ENCODE peak calls at places on chromosomes 2 and 18, in eight cellular contexts. One of them, this sample, is unnamed.

GRCh38 chr2:239344857-239345216 is 56.0 kb downstream of the HDAC4 start:
- DNase-seq in psoas muscle: no peak
- DNase-seq in IMR-90: no peak
- DNase-seq in heart right ventricle: peak; percentile 58
- DNase-seq in K562: no peak
- DNase-seq in OCI-LY7: no peak
- DNase-seq in A549: no peak
- DNase-seq in cardiac muscle cell: no peak
- DNase-seq in this sample: no peak

GRCh38 chr18:23248826-23249225 is 113.5 kb downstream of the CABLES1 start:
- DNase-seq in OCI-LY7: no peak
- DNase-seq in A549: no peak
- DNase-seq in psoas muscle: no peak
- DNase-seq in IMR-90: no peak
- DNase-seq in cardiac muscle cell: no peak
- DNase-seq in heart right ventricle: no peak
- DNase-seq in K562: no peak
- DNase-seq in this sample: no peak

GRCh38 chr2:235066895-235067294 is 115.1 kb downstream of the SH3BP4 start:
- DNase-seq in heart right ventricle: no peak
- DNase-seq in OCI-LY7: no peak
- DNase-seq in psoas muscle: no peak
- DNase-seq in cardiac muscle cell: peak; percentile 47
- DNase-seq in A549: no peak
- DNase-seq in IMR-90: no peak
- DNase-seq in K562: no peak
- DNase-seq in this sample: no peak

GRCh38 chr2:65407240-65407639 is 25.2 kb downstream of the SPRED2 start:
- DNase-seq in A549: no peak
- DNase-seq in cardiac muscle cell: no peak
- DNase-seq in OCI-LY7: no peak
- DNase-seq in K562: no peak
- DNase-seq in psoas muscle: no peak
- DNase-seq in heart right ventricle: no peak
- DNase-seq in IMR-90: no peak
- DNase-seq in this sample: no peak

GRCh38 chr2:231987088-231987788 is 25.7 kb downstream of the DIS3L2 start:
- DNase-seq in psoas muscle: no peak
- DNase-seq in heart right ventricle: no peak
- DNase-seq in cardiac muscle cell: no peak
- DNase-seq in K562: no peak
- DNase-seq in IMR-90: no peak
- DNase-seq in A549: no peak
- DNase-seq in OCI-LY7: no peak
- DNase-seq in this sample: no peak

GRCh38 chr2:231118122-231118942 is 6.5 kb downstream of the HTR2B start:
- DNase-seq in cardiac muscle cell: no peak
- DNase-seq in OCI-LY7: no peak
- DNase-seq in K562: no peak
- DNase-seq in IMR-90: no peak
- DNase-seq in heart right ventricle: no peak
- DNase-seq in A549: no peak
- DNase-seq in psoas muscle: no peak
- DNase-seq in this sample: no peak

GRCh38 chr2:67625671-67626070 is 228.5 kb downstream of the ETAA1 start:
- DNase-seq in IMR-90: peak; percentile 69
- DNase-seq in K562: no peak
- DNase-seq in heart right ventricle: no peak
- DNase-seq in psoas muscle: no peak
- DNase-seq in A549: no peak
- DNase-seq in OCI-LY7: no peak
- DNase-seq in cardiac muscle cell: no peak
- DNase-seq in this sample: no peak

GRCh38 chr2:201968045-201968444 is 65.6 kb upstream of the FZD7 start:
- DNase-seq in OCI-LY7: no peak
- DNase-seq in psoas muscle: no peak
- DNase-seq in IMR-90: no peak
- DNase-seq in K562: no peak
- DNase-seq in A549: no peak
- DNase-seq in cardiac muscle cell: no peak
- DNase-seq in heart right ventricle: no peak
- DNase-seq in this sample: no peak

GRCh38 chr2:113202305-113203216 is 28.8 kb downstream of the PSD4 start:
- DNase-seq in A549: no peak
- DNase-seq in IMR-90: no peak
- DNase-seq in psoas muscle: no peak
- DNase-seq in K562: no peak
- DNase-seq in OCI-LY7: peak; percentile 58
- DNase-seq in cardiac muscle cell: no peak
- DNase-seq in heart right ventricle: no peak
- DNase-seq in this sample: no peak

GRCh38 chr2:108858894-108859293 is 72.3 kb downstream of the CCDC138 start:
- DNase-seq in K562: no peak
- DNase-seq in IMR-90: peak; percentile 33
- DNase-seq in heart right ventricle: no peak
- DNase-seq in OCI-LY7: no peak
- DNase-seq in A549: no peak
- DNase-seq in psoas muscle: no peak
- DNase-seq in cardiac muscle cell: no peak
- DNase-seq in this sample: no peak

GRCh38 chr2:141508086-141508749 is 622.6 kb downstream of the LRP1B start:
- DNase-seq in cardiac muscle cell: no peak
- DNase-seq in IMR-90: peak; percentile 33
- DNase-seq in K562: no peak
- DNase-seq in heart right ventricle: no peak
- DNase-seq in OCI-LY7: no peak
- DNase-seq in A549: no peak
- DNase-seq in psoas muscle: no peak
- DNase-seq in this sample: no peak

GRCh38 chr2:54455584-54456525 is at the start of gene SPTBN1:
- DNase-seq in K562: peak; percentile 17
- DNase-seq in cardiac muscle cell: peak; percentile 93
- DNase-seq in heart right ventricle: peak; percentile 94
- DNase-seq in OCI-LY7: peak; percentile 49
- DNase-seq in A549: peak; percentile 76
- DNase-seq in psoas muscle: peak; percentile 92
- DNase-seq in IMR-90: peak; percentile 90
- DNase-seq in this sample: peak; percentile 88

GRCh38 chr18:56919190-56919589 is 227.7 kb upstream of the BOD1L2 start:
- DNase-seq in A549: no peak
- DNase-seq in cardiac muscle cell: no peak
- DNase-seq in IMR-90: no peak
- DNase-seq in heart right ventricle: no peak
- DNase-seq in OCI-LY7: no peak
- DNase-seq in psoas muscle: no peak
- DNase-seq in K562: no peak
- DNase-seq in this sample: no peak

GRCh38 chr2:151482310-151482709 is 72.6 kb downstream of the RIF1 start:
- DNase-seq in psoas muscle: no peak
- DNase-seq in K562: no peak
- DNase-seq in heart right ventricle: no peak
- DNase-seq in IMR-90: no peak
- DNase-seq in OCI-LY7: no peak
- DNase-seq in cardiac muscle cell: no peak
- DNase-seq in A549: no peak
- DNase-seq in this sample: no peak

GRCh38 chr18:63545094-63545493 is 2.9 kb downstream of the SERPINB12 start:
- DNase-seq in cardiac muscle cell: no peak
- DNase-seq in psoas muscle: no peak
- DNase-seq in heart right ventricle: no peak
- DNase-seq in K562: no peak
- DNase-seq in IMR-90: no peak
- DNase-seq in OCI-LY7: no peak
- DNase-seq in A549: no peak
- DNase-seq in this sample: no peak

GRCh38 chr2:196333397-196333796 is 162.0 kb upstream of the STK17B start:
- DNase-seq in cardiac muscle cell: no peak
- DNase-seq in IMR-90: peak; percentile 15
- DNase-seq in psoas muscle: no peak
- DNase-seq in heart right ventricle: no peak
- DNase-seq in A549: no peak
- DNase-seq in K562: no peak
- DNase-seq in OCI-LY7: no peak
- DNase-seq in this sample: no peak

GRCh38 chr2:196331816-196332215 is 160.4 kb upstream of the STK17B start:
- DNase-seq in A549: no peak
- DNase-seq in OCI-LY7: no peak
- DNase-seq in K562: no peak
- DNase-seq in psoas muscle: no peak
- DNase-seq in cardiac muscle cell: no peak
- DNase-seq in heart right ventricle: no peak
- DNase-seq in IMR-90: peak; percentile 75
- DNase-seq in this sample: no peak

GRCh38 chr2:196330645-196331044 is 159.3 kb upstream of the STK17B start:
- DNase-seq in psoas muscle: no peak
- DNase-seq in A549: no peak
- DNase-seq in heart right ventricle: no peak
- DNase-seq in IMR-90: no peak
- DNase-seq in cardiac muscle cell: no peak
- DNase-seq in OCI-LY7: no peak
- DNase-seq in K562: no peak
- DNase-seq in this sample: no peak

GRCh38 chr2:196329959-196330358 is 158.6 kb upstream of the STK17B start:
- DNase-seq in K562: no peak
- DNase-seq in OCI-LY7: no peak
- DNase-seq in cardiac muscle cell: no peak
- DNase-seq in heart right ventricle: no peak
- DNase-seq in A549: no peak
- DNase-seq in IMR-90: no peak
- DNase-seq in psoas muscle: no peak
- DNase-seq in this sample: no peak

GRCh38 chr2:196331143-196331542 is 159.8 kb upstream of the STK17B start:
- DNase-seq in heart right ventricle: no peak
- DNase-seq in OCI-LY7: no peak
- DNase-seq in IMR-90: peak; percentile 82
- DNase-seq in psoas muscle: no peak
- DNase-seq in cardiac muscle cell: no peak
- DNase-seq in A549: no peak
- DNase-seq in K562: peak; percentile 60
- DNase-seq in this sample: no peak
- H3K4me3 ChIP-seq in heart right ventricle: no peak overlapping the region
- H3K4me3 ChIP-seq in OCI-LY7: no peak overlapping the region
- H3K4me3 ChIP-seq in IMR-90: no peak overlapping the region
- H3K4me3 ChIP-seq in psoas muscle: no peak overlapping the region
- H3K4me3 ChIP-seq in cardiac muscle cell: no peak overlapping the region
- H3K4me3 ChIP-seq in A549: no peak overlapping the region
- H3K4me3 ChIP-seq in K562: no peak overlapping the region
- H3K4me3 ChIP-seq in this sample: no peak overlapping the region

DNA sequence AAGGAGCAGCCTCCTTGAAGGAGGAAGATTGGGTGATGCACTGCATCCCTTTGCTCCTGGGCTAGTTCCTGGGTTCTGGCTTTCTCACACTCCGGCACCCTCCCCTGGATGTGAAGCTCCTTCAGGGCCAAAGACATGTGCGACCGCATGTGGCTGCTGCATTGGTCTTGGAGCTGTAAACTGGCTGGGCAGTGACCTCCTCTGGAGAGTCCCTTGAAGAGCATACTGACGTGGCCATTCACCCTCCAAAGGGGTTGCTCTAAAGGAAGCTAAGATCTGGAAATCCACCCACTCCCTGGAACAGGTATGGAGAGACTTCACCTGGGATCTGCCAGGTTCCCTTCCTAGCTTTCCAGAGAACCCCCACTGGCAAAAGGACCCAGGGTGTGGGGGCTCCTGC is 62.1 kb downstream of the TMEM17 start:
- DNase-seq in heart right ventricle: no peak
- DNase-seq in A549: no peak
- DNase-seq in psoas muscle: no peak
- DNase-seq in K562: peak; percentile 38
- DNase-seq in cardiac muscle cell: no peak
- DNase-seq in OCI-LY7: no peak
- DNase-seq in IMR-90: no peak
- DNase-seq in this sample: no peak
- TF ChIP-seq CTCF in heart right ventricle: no peak
- TF ChIP-seq CTCF in A549: no peak
- TF ChIP-seq CTCF in psoas muscle: no peak
- TF ChIP-seq CTCF in K562: peak; percentile 54
- TF ChIP-seq CTCF in cardiac muscle cell: no peak
- TF ChIP-seq CTCF in OCI-LY7: no peak
- TF ChIP-seq CTCF in IMR-90: no peak
- TF ChIP-seq CTCF in this sample: no peak

DNA sequence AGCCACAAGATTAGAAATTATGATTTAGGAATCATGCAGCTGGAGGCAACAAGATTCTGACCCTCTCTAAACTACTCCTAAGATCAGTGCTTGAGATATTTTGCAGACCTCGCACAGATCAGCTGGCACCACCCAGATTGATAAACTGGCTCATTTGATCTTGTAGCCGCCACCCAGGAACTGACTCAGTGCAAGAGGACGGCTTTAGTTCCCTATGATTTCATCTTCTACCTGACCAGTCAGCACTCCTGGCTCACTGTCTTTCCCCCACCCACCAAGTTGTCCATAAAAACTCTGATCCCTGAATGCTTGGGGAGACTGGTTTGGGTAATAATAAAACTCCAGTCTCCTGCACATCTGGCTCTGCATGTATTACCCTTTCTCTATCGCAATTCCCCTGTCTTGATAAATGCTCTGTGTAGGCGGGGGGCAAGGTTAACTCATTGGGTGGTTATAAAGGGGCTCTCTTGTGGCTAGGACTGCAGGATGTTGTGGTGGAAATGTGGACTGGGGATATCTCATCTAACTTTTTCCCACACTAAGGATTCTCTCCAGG is 96.1 kb downstream of the ARL6IP6 start:
- DNase-seq in psoas muscle: no peak
- DNase-seq in IMR-90: no peak
- DNase-seq in K562: no peak
- DNase-seq in OCI-LY7: no peak
- DNase-seq in A549: no peak
- DNase-seq in heart right ventricle: no peak
- DNase-seq in cardiac muscle cell: no peak
- DNase-seq in this sample: no peak
- H3K4me1 ChIP-seq in psoas muscle: no peaks in the 10 kb centered on the region
- H3K4me1 ChIP-seq in IMR-90: no peaks in the 10 kb centered on the region
- H3K4me1 ChIP-seq in K562: no peaks in the 10 kb centered on the region
- H3K4me1 ChIP-seq in OCI-LY7: no peaks in the 10 kb centered on the region
- H3K4me1 ChIP-seq in A549: no peaks in the 10 kb centered on the region
- H3K4me1 ChIP-seq in heart right ventricle: no peaks in the 10 kb centered on the region
- H3K4me1 ChIP-seq in cardiac muscle cell: no peaks in the 10 kb centered on the region
- H3K4me1 ChIP-seq in this sample: no peaks in the 10 kb centered on the region

DNA sequence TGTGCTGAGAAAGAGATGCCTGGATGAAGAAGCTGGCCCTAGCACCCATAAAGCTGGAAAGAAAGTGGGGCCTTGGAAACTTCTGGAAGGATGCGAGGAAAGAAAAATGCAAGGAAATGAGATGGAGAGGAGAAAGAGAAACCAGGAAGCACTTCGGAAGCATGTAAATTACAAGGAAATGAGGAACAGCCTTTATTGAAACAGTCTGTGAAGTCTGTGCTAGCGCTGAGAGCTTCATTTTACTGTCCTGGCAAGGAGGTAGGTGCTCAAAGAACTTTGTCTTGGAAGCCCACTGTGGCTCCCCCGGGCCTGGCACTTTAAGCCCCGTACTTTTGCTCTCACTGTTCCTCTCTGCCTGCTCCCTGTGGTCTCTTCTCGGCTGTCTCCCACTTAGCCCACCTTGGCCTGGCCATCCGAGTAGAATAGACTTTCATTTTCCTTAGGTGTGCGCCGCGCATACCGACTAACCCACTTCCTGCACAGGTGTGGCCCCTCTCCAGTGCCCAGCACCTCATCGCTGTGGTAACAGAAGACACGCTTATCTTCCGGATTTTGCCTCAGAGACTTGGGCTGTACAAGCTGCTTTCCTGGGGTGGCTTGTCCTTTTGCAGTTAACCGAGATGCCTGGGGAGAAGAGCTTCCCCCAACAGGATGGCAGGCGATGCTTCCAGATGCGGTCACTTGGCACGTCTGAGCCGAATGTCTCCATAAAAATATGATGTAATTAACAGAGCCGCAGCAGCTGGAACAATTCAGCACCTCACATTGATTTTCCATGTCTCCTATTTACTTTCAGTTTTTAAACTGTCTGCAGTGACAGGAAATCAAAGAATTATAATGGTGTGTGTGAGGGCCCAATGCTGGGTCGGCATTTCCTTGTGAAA is 199.6 kb downstream of the HRH4 start:
- DNase-seq in psoas muscle: peak; percentile 44
- DNase-seq in K562: no peak
- DNase-seq in A549: no peak
- DNase-seq in IMR-90: peak; percentile 18
- DNase-seq in cardiac muscle cell: no peak
- DNase-seq in heart right ventricle: peak; percentile 35
- DNase-seq in OCI-LY7: peak; percentile 75
- DNase-seq in this sample: no peak
- H3K4me3 ChIP-seq in psoas muscle: peak overlapping the region; percentile 55
- H3K4me3 ChIP-seq in K562: no peak overlapping the region
- H3K4me3 ChIP-seq in A549: no peak overlapping the region
- H3K4me3 ChIP-seq in IMR-90: no peak overlapping the region
- H3K4me3 ChIP-seq in cardiac muscle cell: no peak overlapping the region
- H3K4me3 ChIP-seq in heart right ventricle: peak overlapping the region; percentile 32
- H3K4me3 ChIP-seq in OCI-LY7: peak overlapping the region; percentile 59
- H3K4me3 ChIP-seq in this sample: no peak overlapping the region

This sample was measured in lung.